ENCODE peak calls at places on chromosomes 11 and 22, in seven cellular contexts. One of them, this sample, is unnamed.

GRCh38 chr11:19644316-19644715 is 68.3 kb upstream of the NAV2 start:
- DNase-seq in choroid plexus epithelial cell: no peak
- DNase-seq in activated CD4-positive, alpha-beta T cell treated with anti-CD3 and anti-CD28 coated beads, Interleukin-2, amount 10 ng/mL, durations not matched to agents 7 days and 5 days: no peak
- DNase-seq in endothelial cell: no peak
- DNase-seq in trophoblast cell: no peak
- DNase-seq in GM04504: no peak
- DNase-seq in PC-9: no peak
- DNase-seq in this sample: no peak

GRCh38 chr11:119585038-119585666 is 143.8 kb downstream of the NECTIN1 start:
- DNase-seq in choroid plexus epithelial cell: peak
- DNase-seq in activated CD4-positive, alpha-beta T cell treated with anti-CD3 and anti-CD28 coated beads, Interleukin-2, amount 10 ng/mL, durations not matched to agents 7 days and 5 days: no peak
- DNase-seq in endothelial cell: peak
- DNase-seq in trophoblast cell: no peak
- DNase-seq in GM04504: no peak
- DNase-seq in PC-9: peak
- DNase-seq in this sample: no peak

GRCh38 chr22:27866136-27867091 is 52.6 kb downstream of the PITPNB start:
- DNase-seq in choroid plexus epithelial cell: peak
- DNase-seq in activated CD4-positive, alpha-beta T cell treated with anti-CD3 and anti-CD28 coated beads, Interleukin-2, amount 10 ng/mL, durations not matched to agents 7 days and 5 days: no peak
- DNase-seq in endothelial cell: no peak
- DNase-seq in trophoblast cell: no peak
- DNase-seq in GM04504: no peak
- DNase-seq in PC-9: no peak
- DNase-seq in this sample: no peak

GRCh38 chr22:38418589-38418988 is 36.4 kb downstream of the KCNJ4 start:
- DNase-seq in choroid plexus epithelial cell: no peak
- DNase-seq in activated CD4-positive, alpha-beta T cell treated with anti-CD3 and anti-CD28 coated beads, Interleukin-2, amount 10 ng/mL, durations not matched to agents 7 days and 5 days: no peak
- DNase-seq in endothelial cell: no peak
- DNase-seq in trophoblast cell: no peak
- DNase-seq in GM04504: no peak
- DNase-seq in PC-9: no peak
- DNase-seq in this sample: no peak

GRCh38 chr22:37803195-37803635 is 4.5 kb upstream of the GCAT start:
- DNase-seq in choroid plexus epithelial cell: no peak
- DNase-seq in activated CD4-positive, alpha-beta T cell treated with anti-CD3 and anti-CD28 coated beads, Interleukin-2, amount 10 ng/mL, durations not matched to agents 7 days and 5 days: no peak
- DNase-seq in endothelial cell: peak
- DNase-seq in trophoblast cell: no peak
- DNase-seq in GM04504: no peak
- DNase-seq in PC-9: no peak
- DNase-seq in this sample: no peak

GRCh38 chr22:40875111-40875510 is 13.2 kb upstream of the DNAJB7 start:
- DNase-seq in choroid plexus epithelial cell: no peak
- DNase-seq in activated CD4-positive, alpha-beta T cell treated with anti-CD3 and anti-CD28 coated beads, Interleukin-2, amount 10 ng/mL, durations not matched to agents 7 days and 5 days: no peak
- DNase-seq in endothelial cell: no peak
- DNase-seq in trophoblast cell: peak
- DNase-seq in GM04504: no peak
- DNase-seq in PC-9: no peak
- DNase-seq in this sample: no peak

GRCh38 chr11:34302046-34302921 is 55.5 kb downstream of the ABTB2 start:
- DNase-seq in choroid plexus epithelial cell: peak
- DNase-seq in activated CD4-positive, alpha-beta T cell treated with anti-CD3 and anti-CD28 coated beads, Interleukin-2, amount 10 ng/mL, durations not matched to agents 7 days and 5 days: no peak
- DNase-seq in endothelial cell: no peak
- DNase-seq in trophoblast cell: no peak
- DNase-seq in GM04504: peak
- DNase-seq in PC-9: peak
- DNase-seq in this sample: no peak

GRCh38 chr22:42066937-42067336 is 3.7 kb downstream of the NAGA start:
- DNase-seq in choroid plexus epithelial cell: no peak
- DNase-seq in activated CD4-positive, alpha-beta T cell treated with anti-CD3 and anti-CD28 coated beads, Interleukin-2, amount 10 ng/mL, durations not matched to agents 7 days and 5 days: no peak
- DNase-seq in endothelial cell: no peak
- DNase-seq in trophoblast cell: no peak
- DNase-seq in GM04504: no peak
- DNase-seq in PC-9: no peak
- DNase-seq in this sample: no peak

GRCh38 chr11:117816151-117816741 is 8.3 kb downstream of the FXYD2 start:
- DNase-seq in choroid plexus epithelial cell: no peak
- DNase-seq in activated CD4-positive, alpha-beta T cell treated with anti-CD3 and anti-CD28 coated beads, Interleukin-2, amount 10 ng/mL, durations not matched to agents 7 days and 5 days: no peak
- DNase-seq in endothelial cell: no peak
- DNase-seq in trophoblast cell: no peak
- DNase-seq in GM04504: no peak
- DNase-seq in PC-9: peak
- DNase-seq in this sample: no peak

GRCh38 chr11:126561327-126561893 is 205.9 kb downstream of the ST3GAL4 start:
- DNase-seq in choroid plexus epithelial cell: peak
- DNase-seq in activated CD4-positive, alpha-beta T cell treated with anti-CD3 and anti-CD28 coated beads, Interleukin-2, amount 10 ng/mL, durations not matched to agents 7 days and 5 days: peak
- DNase-seq in endothelial cell: peak
- DNase-seq in trophoblast cell: peak
- DNase-seq in GM04504: peak
- DNase-seq in PC-9: peak
- DNase-seq in this sample: peak

GRCh38 chr11:8512547-8512946 is 81.5 kb downstream of the STK33 start:
- DNase-seq in choroid plexus epithelial cell: no peak
- DNase-seq in activated CD4-positive, alpha-beta T cell treated with anti-CD3 and anti-CD28 coated beads, Interleukin-2, amount 10 ng/mL, durations not matched to agents 7 days and 5 days: no peak
- DNase-seq in endothelial cell: no peak
- DNase-seq in trophoblast cell: no peak
- DNase-seq in GM04504: no peak
- DNase-seq in PC-9: no peak
- DNase-seq in this sample: no peak

GRCh38 chr11:100830295-100830694 is 143.2 kb downstream of the ARHGAP42 start:
- DNase-seq in choroid plexus epithelial cell: no peak
- DNase-seq in activated CD4-positive, alpha-beta T cell treated with anti-CD3 and anti-CD28 coated beads, Interleukin-2, amount 10 ng/mL, durations not matched to agents 7 days and 5 days: no peak
- DNase-seq in endothelial cell: no peak
- DNase-seq in trophoblast cell: no peak
- DNase-seq in GM04504: no peak
- DNase-seq in PC-9: no peak
- DNase-seq in this sample: no peak

GRCh38 chr11:74316772-74317505 is 5.5 kb upstream of the P4HA3 start:
- DNase-seq in choroid plexus epithelial cell: peak
- DNase-seq in activated CD4-positive, alpha-beta T cell treated with anti-CD3 and anti-CD28 coated beads, Interleukin-2, amount 10 ng/mL, durations not matched to agents 7 days and 5 days: no peak
- DNase-seq in endothelial cell: no peak
- DNase-seq in trophoblast cell: no peak
- DNase-seq in GM04504: no peak
- DNase-seq in PC-9: no peak
- DNase-seq in this sample: no peak

GRCh38 chr11:16110862-16111261 is 245.5 kb downstream of the SOX6 start:
- DNase-seq in choroid plexus epithelial cell: no peak
- DNase-seq in activated CD4-positive, alpha-beta T cell treated with anti-CD3 and anti-CD28 coated beads, Interleukin-2, amount 10 ng/mL, durations not matched to agents 7 days and 5 days: no peak
- DNase-seq in endothelial cell: no peak
- DNase-seq in trophoblast cell: no peak
- DNase-seq in GM04504: no peak
- DNase-seq in PC-9: no peak
- DNase-seq in this sample: no peak

GRCh38 chr11:31887180-31887579 is 76.1 kb upstream of the PAX6 start:
- DNase-seq in choroid plexus epithelial cell: no peak
- DNase-seq in activated CD4-positive, alpha-beta T cell treated with anti-CD3 and anti-CD28 coated beads, Interleukin-2, amount 10 ng/mL, durations not matched to agents 7 days and 5 days: no peak
- DNase-seq in endothelial cell: no peak
- DNase-seq in trophoblast cell: no peak
- DNase-seq in GM04504: no peak
- DNase-seq in PC-9: no peak
- DNase-seq in this sample: no peak

GRCh38 chr11:64207247-64208085 is 945 bp downstream of the FERMT3 start:
- DNase-seq in choroid plexus epithelial cell: peak
- DNase-seq in activated CD4-positive, alpha-beta T cell treated with anti-CD3 and anti-CD28 coated beads, Interleukin-2, amount 10 ng/mL, durations not matched to agents 7 days and 5 days: peak
- DNase-seq in endothelial cell: no peak
- DNase-seq in trophoblast cell: no peak
- DNase-seq in GM04504: peak
- DNase-seq in PC-9: no peak
- DNase-seq in this sample: peak

GRCh38 chr11:66443602-66444001 is 5.0 kb upstream of the MRPL11 start:
- DNase-seq in choroid plexus epithelial cell: peak
- DNase-seq in activated CD4-positive, alpha-beta T cell treated with anti-CD3 and anti-CD28 coated beads, Interleukin-2, amount 10 ng/mL, durations not matched to agents 7 days and 5 days: no peak
- DNase-seq in endothelial cell: no peak
- DNase-seq in trophoblast cell: no peak
- DNase-seq in GM04504: peak
- DNase-seq in PC-9: no peak
- DNase-seq in this sample: no peak